ENCODE peak calls at places on chromosomes 4 and X, in nine cellular contexts. G, U, Z, F, K, B, L, M and R are unnamed samples.

GRCh38 chrX:85897376-85898110 is 149.8 kb downstream of the CHM start:
- DNase-seq in G (no peak), U (peak; percentile 0), Z (no peak), F (no peak), K (no peak), B (no peak), L (no peak), M (no peak), R (no peak)

GRCh38 chr4:147833254-147833653 is 101.4 kb downstream of the ARHGAP10 start:
- DNase-seq in G (no peak), U (peak; percentile 55), Z (no peak), F (no peak), K (no peak), B (no peak), L (no peak), M (no peak), R (no peak)

GRCh38 chr4:165476214-165477098 is 97.6 kb downstream of the CPE start:
- DNase-seq in G (no peak), U (peak; percentile 49), Z (no peak), F (no peak), K (peak; percentile 18), B (peak; percentile 72), L (peak; percentile 75), M (no peak), R (no peak)

GRCh38 chrX:38061335-38061734 is 55.0 kb downstream of the SYTL5 start:
- DNase-seq in G (no peak), U (peak; percentile 43), Z (no peak), F (no peak), K (peak; percentile 11), B (peak; percentile 73), L (peak; percentile 89), M (no peak), R (peak; percentile 1)

GRCh38 chrX:114842181-114842580 is 175.2 kb downstream of the IL13RA2 start:
- DNase-seq in G (no peak), U (peak; percentile 38), Z (no peak), F (peak; percentile 2), K (no peak), B (no peak), L (peak; percentile 27), M (no peak), R (no peak)

GRCh38 chrX:49001521-49002090 is 458 bp downstream of the GRIPAP1 start:
- DNase-seq in G (peak; percentile 79), U (peak; percentile 50), Z (peak; percentile 19), F (peak; percentile 62), K (peak; percentile 20), B (peak; percentile 7), L (peak; percentile 24), M (peak; percentile 65), R (peak; percentile 70)

GRCh38 chr4:60718874-60719273 is 481.3 kb upstream of the ADGRL3 start:
- DNase-seq in G (no peak), U (no peak), Z (no peak), F (no peak), K (no peak), B (no peak), L (no peak), M (no peak), R (no peak)

GRCh38 chr4:73650255-73650654 is 30.0 kb upstream of the RASSF6 start:
- DNase-seq in G (no peak), U (no peak), Z (no peak), F (no peak), K (no peak), B (no peak), L (no peak), M (no peak), R (no peak)

GRCh38 chr4:78004270-78004669 is 52.9 kb upstream of the FRAS1 start:
- DNase-seq in G (no peak), U (peak; percentile 13), Z (no peak), F (no peak), K (no peak), B (no peak), L (no peak), M (no peak), R (no peak)

GRCh38 chr4:2672082-2672481 is 84.1 kb downstream of the TNIP2 start:
- DNase-seq in G (no peak), U (no peak), Z (no peak), F (no peak), K (no peak), B (no peak), L (no peak), M (no peak), R (no peak)

GRCh38 chrX:12197030-12197429 is 58.8 kb downstream of the FRMPD4 start:
- DNase-seq in G (no peak), U (no peak), Z (no peak), F (peak; percentile 9), K (no peak), B (no peak), L (no peak), M (no peak), R (peak; percentile 34)

GRCh38 chr4:57233391-57233790 is 123.2 kb upstream of the IGFBP7 start:
- DNase-seq in G (no peak), U (peak; percentile 63), Z (no peak), F (no peak), K (peak; percentile 13), B (no peak), L (peak; percentile 85), M (peak; percentile 9), R (no peak)

GRCh38 chrX:29661290-29661689 is 554.1 kb upstream of the MAGEB2 start:
- DNase-seq in G (no peak), U (peak; percentile 9), Z (no peak), F (no peak), K (no peak), B (no peak), L (peak; percentile 59), M (no peak), R (no peak)

GRCh38 chr4:88522702-88523324 is 763 bp downstream of the PYURF start:
- DNase-seq in G (peak; percentile 13), U (peak; percentile 75), Z (peak; percentile 48), F (peak; percentile 53), K (peak; percentile 65), B (no peak), L (peak; percentile 16), M (peak; percentile 45), R (peak; percentile 41)

GRCh38 chr4:156413411-156413985 is 459.8 kb upstream of the CTSO start:
- DNase-seq in G (no peak), U (no peak), Z (no peak), F (no peak), K (no peak), B (no peak), L (no peak), M (no peak), R (no peak)

GRCh38 chr4:136763844-136764446 is 768.3 kb downstream of the PCDH18 start:
- DNase-seq in G (no peak), U (no peak), Z (no peak), F (no peak), K (no peak), B (no peak), L (no peak), M (no peak), R (peak; percentile 8)

GRCh38 chrX:97398030-97398551 is 514.4 kb downstream of the RPA4 start:
- DNase-seq in G (no peak), U (no peak), Z (peak; percentile 76), F (no peak), K (no peak), B (no peak), L (peak; percentile 16), M (no peak), R (no peak)

GRCh38 chr4:52954771-52955170 is 92.7 kb downstream of the RASL11B start:
- DNase-seq in G (no peak), U (no peak), Z (no peak), F (no peak), K (no peak), B (no peak), L (no peak), M (no peak), R (no peak)

GRCh38 chrX:139864613-139865012 is 68.2 kb downstream of the ATP11C start:
- DNase-seq in G (no peak), U (no peak), Z (no peak), F (no peak), K (no peak), B (no peak), L (no peak), M (no peak), R (no peak)

GRCh38 chr4:1500231-1500965 is 94.2 kb upstream of the NKX1-1 start:
- DNase-seq in G (no peak), U (no peak), Z (no peak), F (no peak), K (no peak), B (no peak), L (no peak), M (peak; percentile 4), R (no peak)

GRCh38 chr4:94961420-94961819 is 203.7 kb downstream of the BMPR1B start:
- DNase-seq in G (no peak), U (peak; percentile 34), Z (no peak), F (no peak), K (no peak), B (no peak), L (no peak), M (no peak), R (no peak)

GRCh38 chrX:31258163-31258562 is 186.3 kb upstream of the FTHL17 start:
- DNase-seq in G (no peak), U (no peak), Z (no peak), F (no peak), K (no peak), B (no peak), L (peak; percentile 6), M (no peak), R (no peak)

GRCh38 chr4:23878912-23879732 is 10.7 kb downstream of the PPARGC1A start:
- DNase-seq in G (no peak), U (no peak), Z (no peak), F (no peak), K (peak; percentile 30), B (no peak), L (no peak), M (no peak), R (peak; percentile 21)
- H3K27ac ChIP-seq in G (no peak overlapping the region), U (no peak overlapping the region), Z (no peak overlapping the region), F (no peak overlapping the region), K (peak overlapping the region; percentile 44), B (no peak overlapping the region), L (no peak overlapping the region), M (no peak overlapping the region), R (peak overlapping the region; percentile 5)

GRCh38 chr4:8607603-8608481 is 15.3 kb downstream of the CPZ start:
- DNase-seq in G (peak; percentile 34), U (peak; percentile 38), Z (peak; percentile 28), F (peak; percentile 84), K (peak; percentile 53), B (no peak), L (peak; percentile 7), M (peak; percentile 97), R (peak; percentile 88)
- TF ChIP-seq EZH2phosphoT487 in G (no peak), U (no peak), Z (no peak), F (no peak), K (no peak), B (no peak), L (no peak), M (no peak), R (no peak)

GRCh38 chrX:2484232-2484631 is 16.5 kb downstream of the DHRSX start:
- DNase-seq in G (no peak), U (peak; percentile 47), Z (no peak), F (no peak), K (no peak), B (no peak), L (no peak), M (no peak), R (no peak)
- H3K27ac ChIP-seq in G (no peak overlapping the region), U (peak overlapping the region; percentile 84), Z (no peak overlapping the region), F (peak overlapping the region; percentile 90), K (no peak overlapping the region), B (no peak overlapping the region), L (no peak overlapping the region), M (no peak overlapping the region), R (peak overlapping the region; percentile 94)

DNA sequence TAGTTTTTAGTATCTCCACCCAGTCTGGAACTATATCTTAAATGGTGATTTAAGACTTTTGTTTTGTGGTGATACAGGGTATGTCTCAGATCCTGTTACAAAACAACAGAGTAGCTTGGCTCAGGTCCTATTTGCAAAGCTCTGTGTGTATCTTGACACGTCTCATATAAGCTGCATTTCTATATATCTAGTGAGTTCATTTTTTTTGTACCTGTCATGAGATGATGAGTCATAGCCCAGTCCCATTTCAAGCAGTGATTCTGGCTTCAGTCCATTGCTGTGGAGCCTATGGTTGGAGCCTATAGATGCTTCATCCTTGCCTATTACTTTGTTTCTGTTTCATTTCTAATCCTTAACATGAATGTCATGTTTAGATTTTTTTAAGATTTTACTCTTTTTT is 23.0 kb downstream of the GRXCR1 start:
- DNase-seq in G (no peak), U (no peak), Z (no peak), F (no peak), K (no peak), B (no peak), L (peak; percentile 90), M (no peak), R (no peak)
- TF ChIP-seq EZH2phosphoT487 in G (no peak), U (no peak), Z (no peak), F (no peak), K (no peak), B (no peak), L (no peak), M (no peak), R (no peak)